ENCODE peak calls at places on chromosomes 2 and 18, in nine cellular contexts. One of them, this sample, is unnamed.
A peak's percentile ranks its signal among the peaks of the same experiment; 100 is the strongest.

GRCh38 chr2:88068044-88068443 is 419 bp downstream of the SMYD1 start:
- DNase-seq in activated gamma-delta T cell: no peak
- DNase-seq in progenitor cell of endocrine pancreas: no peak
- DNase-seq in T-cell: no peak
- DNase-seq in T-helper 9 cell: no peak
- DNase-seq in brain microvascular endothelial cell: no peak
- DNase-seq in amniotic stem cell: no peak
- DNase-seq in fibroblast of the conjunctiva: no peak
- DNase-seq in activated naive CD8-positive, alpha-beta T cell treated with anti-CD3 and anti-CD28 coated beads, Interleukin-2, amount 10 ng/mL, durations not matched to agents 7 days and 5 days: no peak
- DNase-seq in this sample: no peak

GRCh38 chr2:149315461-149315860 is 14.9 kb upstream of the LYPD6 start:
- DNase-seq in progenitor cell of endocrine pancreas: no peak
- DNase-seq in brain microvascular endothelial cell: no peak
- DNase-seq in activated gamma-delta T cell: no peak
- DNase-seq in amniotic stem cell: no peak
- DNase-seq in T-helper 9 cell: no peak
- DNase-seq in fibroblast of the conjunctiva: no peak
- DNase-seq in T-cell: no peak
- DNase-seq in activated naive CD8-positive, alpha-beta T cell treated with anti-CD3 and anti-CD28 coated beads, Interleukin-2, amount 10 ng/mL, durations not matched to agents 7 days and 5 days: no peak
- DNase-seq in this sample: no peak

GRCh38 chr2:9826208-9826607 is 17.1 kb upstream of the TAF1B start:
- DNase-seq in activated naive CD8-positive, alpha-beta T cell treated with anti-CD3 and anti-CD28 coated beads, Interleukin-2, amount 10 ng/mL, durations not matched to agents 7 days and 5 days: no peak
- DNase-seq in activated gamma-delta T cell: no peak
- DNase-seq in progenitor cell of endocrine pancreas: no peak
- DNase-seq in amniotic stem cell: no peak
- DNase-seq in brain microvascular endothelial cell: no peak
- DNase-seq in T-cell: no peak
- DNase-seq in fibroblast of the conjunctiva: no peak
- DNase-seq in T-helper 9 cell: no peak
- DNase-seq in this sample: no peak

GRCh38 chr2:120565095-120565460 is 170.6 kb upstream of the GLI2 start:
- DNase-seq in T-helper 9 cell: no peak
- DNase-seq in activated naive CD8-positive, alpha-beta T cell treated with anti-CD3 and anti-CD28 coated beads, Interleukin-2, amount 10 ng/mL, durations not matched to agents 7 days and 5 days: no peak
- DNase-seq in amniotic stem cell: no peak
- DNase-seq in activated gamma-delta T cell: no peak
- DNase-seq in brain microvascular endothelial cell: no peak
- DNase-seq in fibroblast of the conjunctiva: no peak
- DNase-seq in T-cell: no peak
- DNase-seq in progenitor cell of endocrine pancreas: no peak
- DNase-seq in this sample: no peak

GRCh38 chr2:66134113-66134730 is 300.7 kb upstream of the MEIS1 start:
- DNase-seq in activated gamma-delta T cell: no peak
- DNase-seq in activated naive CD8-positive, alpha-beta T cell treated with anti-CD3 and anti-CD28 coated beads, Interleukin-2, amount 10 ng/mL, durations not matched to agents 7 days and 5 days: no peak
- DNase-seq in T-helper 9 cell: no peak
- DNase-seq in amniotic stem cell: no peak
- DNase-seq in brain microvascular endothelial cell: no peak
- DNase-seq in progenitor cell of endocrine pancreas: no peak
- DNase-seq in fibroblast of the conjunctiva: no peak
- DNase-seq in T-cell: no peak
- DNase-seq in this sample: no peak

GRCh38 chr2:240467149-240467642 is 31.7 kb downstream of the GPC1 start:
- DNase-seq in T-helper 9 cell: no peak
- DNase-seq in brain microvascular endothelial cell: no peak
- DNase-seq in progenitor cell of endocrine pancreas: peak; percentile 8
- DNase-seq in activated naive CD8-positive, alpha-beta T cell treated with anti-CD3 and anti-CD28 coated beads, Interleukin-2, amount 10 ng/mL, durations not matched to agents 7 days and 5 days: no peak
- DNase-seq in amniotic stem cell: no peak
- DNase-seq in T-cell: no peak
- DNase-seq in fibroblast of the conjunctiva: no peak
- DNase-seq in activated gamma-delta T cell: no peak
- DNase-seq in this sample: no peak

GRCh38 chr2:165373322-165374025 is 96.0 kb upstream of the CSRNP3 start:
- DNase-seq in brain microvascular endothelial cell: no peak
- DNase-seq in T-cell: no peak
- DNase-seq in activated naive CD8-positive, alpha-beta T cell treated with anti-CD3 and anti-CD28 coated beads, Interleukin-2, amount 10 ng/mL, durations not matched to agents 7 days and 5 days: no peak
- DNase-seq in amniotic stem cell: no peak
- DNase-seq in fibroblast of the conjunctiva: peak; percentile 0
- DNase-seq in T-helper 9 cell: no peak
- DNase-seq in activated gamma-delta T cell: no peak
- DNase-seq in progenitor cell of endocrine pancreas: no peak
- DNase-seq in this sample: peak; percentile 22

GRCh38 chr18:27921904-27922541 is 254.9 kb downstream of the CDH2 start:
- DNase-seq in brain microvascular endothelial cell: peak; percentile 92
- DNase-seq in activated naive CD8-positive, alpha-beta T cell treated with anti-CD3 and anti-CD28 coated beads, Interleukin-2, amount 10 ng/mL, durations not matched to agents 7 days and 5 days: no peak
- DNase-seq in fibroblast of the conjunctiva: peak; percentile 8
- DNase-seq in T-helper 9 cell: no peak
- DNase-seq in T-cell: no peak
- DNase-seq in amniotic stem cell: no peak
- DNase-seq in activated gamma-delta T cell: no peak
- DNase-seq in progenitor cell of endocrine pancreas: no peak
- DNase-seq in this sample: no peak

GRCh38 chr2:3689998-3690748 is 13.2 kb upstream of the DCDC2C start:
- DNase-seq in brain microvascular endothelial cell: no peak
- DNase-seq in fibroblast of the conjunctiva: no peak
- DNase-seq in amniotic stem cell: no peak
- DNase-seq in T-cell: no peak
- DNase-seq in activated gamma-delta T cell: no peak
- DNase-seq in activated naive CD8-positive, alpha-beta T cell treated with anti-CD3 and anti-CD28 coated beads, Interleukin-2, amount 10 ng/mL, durations not matched to agents 7 days and 5 days: no peak
- DNase-seq in T-helper 9 cell: no peak
- DNase-seq in progenitor cell of endocrine pancreas: no peak
- DNase-seq in this sample: no peak

GRCh38 chr2:213316001-213316735 is 31.9 kb downstream of the SPAG16 start:
- DNase-seq in T-cell: no peak
- DNase-seq in activated naive CD8-positive, alpha-beta T cell treated with anti-CD3 and anti-CD28 coated beads, Interleukin-2, amount 10 ng/mL, durations not matched to agents 7 days and 5 days: no peak
- DNase-seq in brain microvascular endothelial cell: peak; percentile 79
- DNase-seq in activated gamma-delta T cell: no peak
- DNase-seq in T-helper 9 cell: no peak
- DNase-seq in amniotic stem cell: no peak
- DNase-seq in fibroblast of the conjunctiva: no peak
- DNase-seq in progenitor cell of endocrine pancreas: no peak
- DNase-seq in this sample: no peak

GRCh38 chr2:37342636-37343211 is 1.7 kb upstream of the QPCT start:
- DNase-seq in activated gamma-delta T cell: no peak
- DNase-seq in amniotic stem cell: no peak
- DNase-seq in activated naive CD8-positive, alpha-beta T cell treated with anti-CD3 and anti-CD28 coated beads, Interleukin-2, amount 10 ng/mL, durations not matched to agents 7 days and 5 days: no peak
- DNase-seq in fibroblast of the conjunctiva: no peak
- DNase-seq in T-cell: no peak
- DNase-seq in T-helper 9 cell: no peak
- DNase-seq in progenitor cell of endocrine pancreas: no peak
- DNase-seq in brain microvascular endothelial cell: no peak
- DNase-seq in this sample: peak; percentile 34

GRCh38 chr2:157785200-157785599 is 90.9 kb downstream of the ACVR1 start:
- DNase-seq in fibroblast of the conjunctiva: peak; percentile 14
- DNase-seq in progenitor cell of endocrine pancreas: no peak
- DNase-seq in brain microvascular endothelial cell: no peak
- DNase-seq in T-cell: no peak
- DNase-seq in activated naive CD8-positive, alpha-beta T cell treated with anti-CD3 and anti-CD28 coated beads, Interleukin-2, amount 10 ng/mL, durations not matched to agents 7 days and 5 days: no peak
- DNase-seq in T-helper 9 cell: no peak
- DNase-seq in amniotic stem cell: no peak
- DNase-seq in activated gamma-delta T cell: no peak
- DNase-seq in this sample: peak; percentile 60

GRCh38 chr2:9712263-9712662 is 81.5 kb upstream of the YWHAQ start:
- DNase-seq in T-helper 9 cell: no peak
- DNase-seq in brain microvascular endothelial cell: no peak
- DNase-seq in amniotic stem cell: no peak
- DNase-seq in progenitor cell of endocrine pancreas: no peak
- DNase-seq in T-cell: no peak
- DNase-seq in fibroblast of the conjunctiva: no peak
- DNase-seq in activated gamma-delta T cell: no peak
- DNase-seq in activated naive CD8-positive, alpha-beta T cell treated with anti-CD3 and anti-CD28 coated beads, Interleukin-2, amount 10 ng/mL, durations not matched to agents 7 days and 5 days: no peak
- DNase-seq in this sample: no peak

GRCh38 chr2:96883306-96883705 is 13.4 kb upstream of the SEMA4C start:
- DNase-seq in progenitor cell of endocrine pancreas: no peak
- DNase-seq in activated gamma-delta T cell: no peak
- DNase-seq in brain microvascular endothelial cell: no peak
- DNase-seq in activated naive CD8-positive, alpha-beta T cell treated with anti-CD3 and anti-CD28 coated beads, Interleukin-2, amount 10 ng/mL, durations not matched to agents 7 days and 5 days: no peak
- DNase-seq in T-helper 9 cell: no peak
- DNase-seq in T-cell: no peak
- DNase-seq in fibroblast of the conjunctiva: no peak
- DNase-seq in amniotic stem cell: no peak
- DNase-seq in this sample: no peak

GRCh38 chr2:241159116-241159515 is 8.8 kb downstream of the PPP1R7 start:
- DNase-seq in brain microvascular endothelial cell: no peak
- DNase-seq in fibroblast of the conjunctiva: no peak
- DNase-seq in amniotic stem cell: no peak
- DNase-seq in T-cell: no peak
- DNase-seq in activated gamma-delta T cell: no peak
- DNase-seq in T-helper 9 cell: no peak
- DNase-seq in activated naive CD8-positive, alpha-beta T cell treated with anti-CD3 and anti-CD28 coated beads, Interleukin-2, amount 10 ng/mL, durations not matched to agents 7 days and 5 days: no peak
- DNase-seq in progenitor cell of endocrine pancreas: no peak
- DNase-seq in this sample: no peak

GRCh38 chr18:61581578-61582204 is 248.5 kb downstream of the CDH20 start:
- DNase-seq in progenitor cell of endocrine pancreas: peak; percentile 90
- DNase-seq in brain microvascular endothelial cell: peak; percentile 51
- DNase-seq in activated naive CD8-positive, alpha-beta T cell treated with anti-CD3 and anti-CD28 coated beads, Interleukin-2, amount 10 ng/mL, durations not matched to agents 7 days and 5 days: peak; percentile 77
- DNase-seq in T-helper 9 cell: peak; percentile 56
- DNase-seq in activated gamma-delta T cell: peak; percentile 15
- DNase-seq in fibroblast of the conjunctiva: no peak
- DNase-seq in T-cell: peak; percentile 48
- DNase-seq in amniotic stem cell: peak; percentile 10
- DNase-seq in this sample: peak; percentile 77

GRCh38 chr18:33210575-33211189 is 229.8 kb downstream of the CCDC178 start:
- DNase-seq in activated gamma-delta T cell: no peak
- DNase-seq in activated naive CD8-positive, alpha-beta T cell treated with anti-CD3 and anti-CD28 coated beads, Interleukin-2, amount 10 ng/mL, durations not matched to agents 7 days and 5 days: no peak
- DNase-seq in T-helper 9 cell: no peak
- DNase-seq in T-cell: no peak
- DNase-seq in progenitor cell of endocrine pancreas: no peak
- DNase-seq in amniotic stem cell: peak; percentile 21
- DNase-seq in brain microvascular endothelial cell: peak; percentile 20
- DNase-seq in fibroblast of the conjunctiva: peak; percentile 23
- DNase-seq in this sample: peak; percentile 36

GRCh38 chr18:77206676-77207370 is 42.8 kb upstream of the GALR1 start:
- DNase-seq in activated naive CD8-positive, alpha-beta T cell treated with anti-CD3 and anti-CD28 coated beads, Interleukin-2, amount 10 ng/mL, durations not matched to agents 7 days and 5 days: no peak
- DNase-seq in T-helper 9 cell: no peak
- DNase-seq in T-cell: no peak
- DNase-seq in brain microvascular endothelial cell: peak; percentile 85
- DNase-seq in progenitor cell of endocrine pancreas: no peak
- DNase-seq in activated gamma-delta T cell: no peak
- DNase-seq in amniotic stem cell: no peak
- DNase-seq in fibroblast of the conjunctiva: peak; percentile 84
- DNase-seq in this sample: no peak

GRCh38 chr2:44291281-44292248 is 16.3 kb downstream of the SLC3A1 start:
- DNase-seq in fibroblast of the conjunctiva: peak; percentile 44
- DNase-seq in activated gamma-delta T cell: no peak
- DNase-seq in T-helper 9 cell: no peak
- DNase-seq in amniotic stem cell: peak; percentile 46
- DNase-seq in activated naive CD8-positive, alpha-beta T cell treated with anti-CD3 and anti-CD28 coated beads, Interleukin-2, amount 10 ng/mL, durations not matched to agents 7 days and 5 days: no peak
- DNase-seq in T-cell: no peak
- DNase-seq in brain microvascular endothelial cell: peak; percentile 72
- DNase-seq in progenitor cell of endocrine pancreas: peak; percentile 62
- DNase-seq in this sample: peak; percentile 67

GRCh38 chr2:71282493-71282892 is 49.1 kb upstream of the ZNF638 start:
- DNase-seq in activated gamma-delta T cell: no peak
- DNase-seq in progenitor cell of endocrine pancreas: no peak
- DNase-seq in T-helper 9 cell: no peak
- DNase-seq in amniotic stem cell: no peak
- DNase-seq in fibroblast of the conjunctiva: no peak
- DNase-seq in activated naive CD8-positive, alpha-beta T cell treated with anti-CD3 and anti-CD28 coated beads, Interleukin-2, amount 10 ng/mL, durations not matched to agents 7 days and 5 days: no peak
- DNase-seq in brain microvascular endothelial cell: no peak
- DNase-seq in T-cell: no peak
- DNase-seq in this sample: no peak

This sample was measured in endothelial cell of umbilical vein.